ENCODE peak calls at places on chromosomes 4 and X, in seven cellular contexts. E is fibroblast of lung, M is cardiac muscle cell, Q is HepG2, J is hepatocyte, A is psoas muscle, K is BE2C. V is an unnamed sample. For H3K4me1, the result is how much of the 10 kb centered on the place peaks cover.

GRCh38 chrX:65999563-66000148 is 40.2 kb downstream of the VSIG4 start:
- DNase-seq in M (no peak), J (no peak), E (no peak), Q (no peak), K (no peak), A (no peak), V (no peak)

GRCh38 chrX:49915352-49916222 is 6.8 kb upstream of the CLCN5 start:
- DNase-seq in K (peak), E (peak), Q (peak), A (no peak), M (peak), J (peak), V (peak)

GRCh38 chrX:1465261-1466231 is 12.8 kb upstream of the ASMTL start:
- DNase-seq in M (no peak), E (no peak), K (no peak), A (no peak), Q (no peak), J (no peak), V (no peak)

GRCh38 chr4:109998867-109999303 is 86.2 kb downstream of the EGF start:
- DNase-seq in E (peak), J (peak), Q (peak), K (no peak), M (peak), A (no peak), V (no peak)

GRCh38 chrX:132809581-132809980 is 148.8 kb downstream of the HS6ST2 start:
- DNase-seq in Q (no peak), K (no peak), E (no peak), M (no peak), A (no peak), J (no peak), V (no peak)

GRCh38 chrX:2484232-2484631 is 16.5 kb downstream of the DHRSX start:
- DNase-seq in M (peak), J (no peak), Q (no peak), A (no peak), K (no peak), E (peak), V (no peak)

GRCh38 chrX:152958047-152958446 is 35.9 kb downstream of the PNMA5 start:
- DNase-seq in K (no peak), M (no peak), Q (no peak), A (no peak), E (no peak), J (no peak), V (no peak)

GRCh38 chrX:133989993-133990392 is 4.6 kb upstream of the GPC3 start:
- DNase-seq in M (no peak), K (no peak), E (no peak), A (no peak), Q (peak), J (no peak), V (no peak)

GRCh38 chr4:159871141-159871540 is 768.3 kb downstream of the RAPGEF2 start:
- DNase-seq in M (no peak), A (no peak), J (no peak), K (no peak), Q (no peak), E (no peak), V (no peak)

GRCh38 chr4:31084806-31085416 is 364.7 kb downstream of the PCDH7 start:
- DNase-seq in Q (no peak), M (no peak), J (no peak), K (no peak), A (no peak), E (no peak), V (no peak)

GRCh38 chr4:74891037-74891436 is 41.9 kb upstream of the PARM1 start:
- DNase-seq in Q (peak), M (no peak), K (no peak), E (no peak), A (no peak), J (no peak), V (no peak)

GRCh38 chr4:28886934-28887333 is 1833.2 kb upstream of the PCDH7 start:
- DNase-seq in K (no peak), J (no peak), Q (no peak), E (no peak), M (no peak), A (no peak), V (no peak)

GRCh38 chrX:22135171-22135711 is 103.1 kb downstream of the PHEX start:
- DNase-seq in M (peak), A (no peak), Q (no peak), K (peak), J (no peak), E (peak), V (no peak)

GRCh38 chrX:35664838-35665237 is 133.3 kb upstream of the MAGEB16 start:
- DNase-seq in A (no peak), E (no peak), K (peak), M (peak), Q (no peak), J (no peak), V (no peak)

GRCh38 chr4:172692701-172693100 is 475.9 kb upstream of the GALNT7 start:
- DNase-seq in M (no peak), K (no peak), Q (no peak), E (no peak), A (no peak), J (no peak), V (no peak)

GRCh38 chr4:109408711-109409110 is 24.9 kb upstream of the SEC24B start:
- DNase-seq in E (no peak), J (no peak), K (no peak), A (no peak), M (no peak), Q (no peak), V (no peak)

GRCh38 chr4:36053931-36054330 is 190.4 kb downstream of the ARAP2 start:
- DNase-seq in J (no peak), Q (no peak), E (no peak), K (no peak), A (no peak), M (no peak), V (no peak)

GRCh38 chr4:110904435-110905050 is 281.7 kb upstream of the PITX2 start:
- DNase-seq in K (no peak), M (no peak), Q (no peak), J (no peak), E (no peak), A (no peak), V (no peak)

GRCh38 chr4:121266982-121267381 is 102.9 kb upstream of the TNIP3 start:
- DNase-seq in Q (no peak), E (no peak), K (no peak), A (no peak), M (no peak), J (no peak), V (no peak)

GRCh38 chrX:153766871-153767673 is 3.0 kb downstream of the PLXNB3 start:
- DNase-seq in K (peak), E (no peak), A (peak), M (no peak), J (no peak), Q (no peak), V (peak)

GRCh38 chrX:107324493-107325310 is 118.3 kb downstream of the DNAAF6 start:
- DNase-seq in J (peak), Q (no peak), A (no peak), E (peak), K (no peak), M (peak), V (peak)

GRCh38 chr4:108359936-108360681 is 191.4 kb upstream of the LEF1 start:
- DNase-seq in K (no peak), M (peak), J (no peak), Q (no peak), E (no peak), A (no peak), V (no peak)

GRCh38 chr4:98421106-98421505 is 159.9 kb downstream of the RAP1GDS1 start:
- DNase-seq in A (no peak), K (no peak), Q (no peak), M (no peak), E (peak), J (no peak), V (no peak)

GRCh38 chr4:73770917-73771316 is 30.5 kb downstream of the CXCL8 start:
- DNase-seq in Q (no peak), K (no peak), J (no peak), M (no peak), A (no peak), E (no peak), V (no peak)

DNA sequence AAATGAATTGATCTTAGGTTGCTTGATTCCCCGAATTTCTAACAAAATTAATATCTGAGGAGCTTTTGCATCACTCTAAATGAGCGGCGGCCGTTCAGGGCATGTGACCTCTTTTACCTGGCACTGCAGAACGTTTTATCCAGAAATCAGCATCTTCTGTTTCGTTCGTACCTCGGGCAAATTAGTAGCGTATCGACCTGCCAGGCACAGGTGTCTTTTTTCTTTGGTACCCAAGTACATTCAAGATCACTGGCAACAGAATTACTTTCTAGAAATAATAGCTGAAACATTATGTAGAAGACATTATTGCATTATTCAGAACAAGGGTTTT is 926 bp downstream of the KLHL2 start:
- DNase-seq in M (no peak), A (no peak), E (no peak), J (no peak), K (no peak), Q (no peak), V (no peak)
- H3K4me1 ChIP-seq in M (under half), A (under half), E (under half), J (under half), K (under half), Q (under half), V (under half)

DNA sequence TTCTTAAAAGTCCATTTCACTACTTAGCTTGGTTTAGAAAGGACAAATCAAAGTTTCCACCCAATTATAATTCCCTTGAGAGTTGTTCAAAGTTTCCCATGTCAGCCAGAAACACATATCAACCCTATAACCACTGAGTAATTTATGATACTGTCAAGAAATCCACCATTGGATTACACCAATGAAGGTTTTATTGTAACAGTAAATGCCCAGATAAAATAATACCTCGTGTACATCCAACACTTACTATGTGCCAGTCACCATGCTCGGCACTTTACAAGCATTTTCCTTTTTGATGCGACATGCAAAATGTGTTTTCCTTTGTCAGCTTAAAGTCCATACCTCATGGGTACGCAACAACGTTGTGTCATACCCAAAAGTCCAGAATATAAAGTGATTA is 64.0 kb downstream of the MID1 start:
- DNase-seq in Q (no peak), E (no peak), J (no peak), M (no peak), K (no peak), A (no peak), V (no peak)
- TF ChIP-seq CTCF in Q (no peak), E (no peak), J (no peak), M (no peak), K (no peak), A (no peak), V (no peak)

DNA sequence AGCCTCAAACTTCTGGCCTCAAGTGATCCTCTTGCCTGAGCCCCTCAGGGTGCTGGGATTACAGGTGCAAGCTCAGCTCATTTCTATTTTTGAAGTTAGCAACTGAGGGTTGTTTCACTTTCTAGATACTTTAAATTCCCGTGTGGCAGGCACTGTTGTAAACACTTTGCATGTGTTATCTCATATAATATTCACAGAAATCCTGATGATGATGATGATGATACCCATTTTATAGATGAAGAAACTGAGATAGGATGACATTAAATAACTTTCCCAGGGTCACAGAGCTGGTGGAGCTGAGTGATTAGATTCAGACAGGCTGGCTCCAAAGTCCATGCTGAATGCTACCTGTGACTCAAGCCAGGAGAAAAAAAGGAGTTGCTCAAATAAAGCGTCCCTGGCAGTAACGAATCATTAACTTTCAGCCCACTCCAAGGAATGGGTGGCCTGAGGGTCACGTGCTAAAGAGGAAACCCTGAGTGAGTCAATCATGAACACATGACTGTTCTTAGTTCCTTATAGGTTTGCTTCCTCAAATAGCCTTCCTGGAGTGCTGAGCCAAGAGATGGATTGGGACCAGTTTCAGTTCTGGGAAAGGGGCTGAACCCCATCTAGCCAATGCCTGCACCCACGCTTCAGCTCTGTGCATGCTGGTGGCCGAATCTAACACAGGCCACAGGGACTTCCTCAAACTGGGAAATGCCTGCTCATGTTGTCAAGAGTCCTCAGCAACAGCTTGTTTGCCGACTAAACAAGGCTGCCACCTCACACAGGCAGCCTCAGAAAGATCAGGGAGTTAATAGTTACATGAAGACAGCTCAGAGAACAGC is 52.8 kb downstream of the RBM47 start:
- DNase-seq in A (peak), E (peak), K (no peak), Q (peak), J (peak), M (peak), V (peak)
- H3K4me1 ChIP-seq in A (under half), E (under half), K (under half), Q (under half), J (under half), M (under half), V (half or more)

GRCh38 chr4:7379719-7380118 is 55.0 kb downstream of the PSAPL1 start:
- DNase-seq in Q (no peak), E (no peak), K (no peak), A (no peak), J (no peak), M (no peak), V (no peak)
- TF ChIP-seq CTCF in Q (no peak), E (no peak), K (no peak), A (no peak), J (no peak), M (no peak), V (no peak)

DNA sequence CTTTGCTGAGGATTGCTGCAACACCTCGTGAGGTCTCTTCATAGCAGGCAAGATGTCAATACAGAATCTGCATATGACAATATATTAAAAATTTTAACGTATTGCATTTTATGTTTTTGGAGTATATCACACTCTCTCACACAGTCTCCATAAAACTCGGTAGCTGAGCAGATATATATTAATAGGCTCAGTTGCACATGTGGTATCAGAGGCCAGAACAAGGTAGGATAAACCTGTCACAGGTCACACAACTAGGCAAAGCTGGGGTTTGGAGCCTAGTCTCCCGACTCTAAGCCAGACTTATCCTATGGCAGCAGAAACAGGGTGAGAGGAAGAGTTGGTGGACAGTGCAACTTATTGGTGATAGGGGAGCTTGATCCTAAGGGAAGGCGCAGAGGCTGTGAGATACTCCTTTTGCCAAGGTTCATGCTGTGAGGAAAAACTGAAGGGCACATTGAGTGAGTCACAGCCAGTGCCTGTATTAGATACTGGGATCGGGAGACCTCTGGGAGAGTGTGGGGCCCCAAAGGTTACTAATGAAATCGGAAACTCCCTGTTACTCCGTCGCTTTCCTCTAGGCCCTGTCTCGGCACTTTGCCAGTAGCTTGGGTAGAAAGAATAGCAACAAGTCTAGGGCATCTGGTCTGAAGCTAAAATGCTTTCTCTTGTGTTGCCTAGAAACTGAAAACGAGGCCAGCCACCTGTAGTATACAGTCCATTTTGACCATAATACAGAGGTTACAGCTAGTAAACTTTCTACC is 195.7 kb downstream of the ARHGAP10 start:
- DNase-seq in J (no peak), A (peak), K (no peak), M (no peak), Q (no peak), E (peak), V (no peak)
- H3K4me1 ChIP-seq in J (under half), A (under half), K (under half), M (under half), Q (under half), E (under half), V (under half)

V was measured in left lung.